ENCODE peak calls at places on chromosomes 1 and 21, in five cellular contexts. One of them, this sample, is unnamed.
A peak's percentile ranks its signal among the peaks of the same experiment; 100 is the strongest.

GRCh38 chr1:234912541-234913312 is 215.9 kb downstream of the TOMM20 start:
- DNase-seq in fibroblast of lung: no peak
- DNase-seq in GM20000: no peak
- DNase-seq in cardiac muscle cell: no peak
- DNase-seq in mesothelial cell of epicardium: no peak
- DNase-seq in this sample: no peak

GRCh38 chr1:246435421-246436041 is 71.5 kb downstream of the SMYD3 start:
- DNase-seq in GM20000: no peak
- DNase-seq in fibroblast of lung: no peak
- DNase-seq in mesothelial cell of epicardium: no peak
- DNase-seq in cardiac muscle cell: no peak
- DNase-seq in this sample: no peak

GRCh38 chr1:226628624-226629155 is 80.1 kb downstream of the STUM start:
- DNase-seq in cardiac muscle cell: no peak
- DNase-seq in mesothelial cell of epicardium: no peak
- DNase-seq in fibroblast of lung: no peak
- DNase-seq in GM20000: no peak
- DNase-seq in this sample: no peak

GRCh38 chr1:19208710-19209438 is 1.2 kb downstream of the UBR4 start:
- DNase-seq in fibroblast of lung: peak; percentile 85
- DNase-seq in GM20000: no peak
- DNase-seq in mesothelial cell of epicardium: no peak
- DNase-seq in cardiac muscle cell: no peak
- DNase-seq in this sample: no peak

GRCh38 chr21:29033871-29034270 is 9.4 kb downstream of the USP16 start:
- DNase-seq in fibroblast of lung: no peak
- DNase-seq in mesothelial cell of epicardium: no peak
- DNase-seq in cardiac muscle cell: no peak
- DNase-seq in GM20000: no peak
- DNase-seq in this sample: no peak

GRCh38 chr1:187413770-187414169 is 585.0 kb downstream of the PLA2G4A start:
- DNase-seq in mesothelial cell of epicardium: no peak
- DNase-seq in GM20000: no peak
- DNase-seq in cardiac muscle cell: no peak
- DNase-seq in fibroblast of lung: peak; percentile 22
- DNase-seq in this sample: no peak

GRCh38 chr1:169885207-169885606 is 8.5 kb downstream of the SCYL3 start:
- DNase-seq in fibroblast of lung: no peak
- DNase-seq in cardiac muscle cell: no peak
- DNase-seq in GM20000: no peak
- DNase-seq in mesothelial cell of epicardium: no peak
- DNase-seq in this sample: no peak

GRCh38 chr21:26169061-26169610 is 1.4 kb downstream of the APP start:
- DNase-seq in fibroblast of lung: peak; percentile 77
- DNase-seq in cardiac muscle cell: peak; percentile 69
- DNase-seq in mesothelial cell of epicardium: peak; percentile 56
- DNase-seq in GM20000: peak; percentile 67
- DNase-seq in this sample: peak; percentile 31

GRCh38 chr1:230120949-230121381 is 53.9 kb downstream of the GALNT2 start:
- DNase-seq in GM20000: no peak
- DNase-seq in mesothelial cell of epicardium: no peak
- DNase-seq in cardiac muscle cell: no peak
- DNase-seq in fibroblast of lung: peak; percentile 47
- DNase-seq in this sample: peak; percentile 47

GRCh38 chr1:62841587-62842169 is 57.7 kb downstream of the ATG4C start:
- DNase-seq in cardiac muscle cell: peak; percentile 70
- DNase-seq in GM20000: peak; percentile 50
- DNase-seq in mesothelial cell of epicardium: no peak
- DNase-seq in fibroblast of lung: peak; percentile 82
- DNase-seq in this sample: peak; percentile 22

GRCh38 chr1:12486401-12487005 is 131.5 kb downstream of the DHRS3 start:
- DNase-seq in fibroblast of lung: no peak
- DNase-seq in cardiac muscle cell: peak; percentile 18
- DNase-seq in GM20000: no peak
- DNase-seq in mesothelial cell of epicardium: no peak
- DNase-seq in this sample: no peak

GRCh38 chr1:227378876-227379554 is 60.7 kb upstream of the CDC42BPA start:
- DNase-seq in GM20000: no peak
- DNase-seq in cardiac muscle cell: no peak
- DNase-seq in mesothelial cell of epicardium: no peak
- DNase-seq in fibroblast of lung: no peak
- DNase-seq in this sample: no peak

GRCh38 chr1:43509740-43510375 is 20.8 kb upstream of the PTPRF start:
- DNase-seq in cardiac muscle cell: no peak
- DNase-seq in fibroblast of lung: no peak
- DNase-seq in GM20000: peak; percentile 15
- DNase-seq in mesothelial cell of epicardium: peak; percentile 16
- DNase-seq in this sample: no peak

GRCh38 chr1:33039840-33040239 is 3.2 kb upstream of the AK2 start:
- DNase-seq in fibroblast of lung: no peak
- DNase-seq in mesothelial cell of epicardium: no peak
- DNase-seq in GM20000: no peak
- DNase-seq in cardiac muscle cell: no peak
- DNase-seq in this sample: no peak

GRCh38 chr21:33169360-33169759 is 60.4 kb upstream of the IFNAR2 start:
- DNase-seq in fibroblast of lung: no peak
- DNase-seq in GM20000: peak; percentile 30
- DNase-seq in mesothelial cell of epicardium: no peak
- DNase-seq in cardiac muscle cell: no peak
- DNase-seq in this sample: no peak

GRCh38 chr1:38371505-38371844 is 324.9 kb upstream of the POU3F1 start:
- DNase-seq in fibroblast of lung: no peak
- DNase-seq in cardiac muscle cell: no peak
- DNase-seq in GM20000: no peak
- DNase-seq in mesothelial cell of epicardium: no peak
- DNase-seq in this sample: no peak

GRCh38 chr1:76292418-76293184 is 218.1 kb downstream of the ST6GALNAC3 start:
- DNase-seq in fibroblast of lung: no peak
- DNase-seq in GM20000: no peak
- DNase-seq in mesothelial cell of epicardium: no peak
- DNase-seq in cardiac muscle cell: no peak
- DNase-seq in this sample: no peak

GRCh38 chr1:223140551-223140950 is 2.5 kb downstream of the TLR5 start:
- DNase-seq in mesothelial cell of epicardium: no peak
- DNase-seq in cardiac muscle cell: no peak
- DNase-seq in GM20000: no peak
- DNase-seq in fibroblast of lung: no peak
- DNase-seq in this sample: no peak

GRCh38 chr21:45309069-45309521 is 21.4 kb upstream of the POFUT2 start:
- DNase-seq in fibroblast of lung: peak; percentile 72
- DNase-seq in mesothelial cell of epicardium: peak; percentile 75
- DNase-seq in GM20000: no peak
- DNase-seq in cardiac muscle cell: peak; percentile 76
- DNase-seq in this sample: peak; percentile 81

GRCh38 chr21:41664881-41665765 is 101.7 kb downstream of the RIPK4 start:
- DNase-seq in mesothelial cell of epicardium: no peak
- DNase-seq in cardiac muscle cell: no peak
- DNase-seq in fibroblast of lung: peak; percentile 50
- DNase-seq in GM20000: no peak
- DNase-seq in this sample: no peak

GRCh38 chr1:22627331-22627730 is 9.1 kb upstream of the C1QA start:
- DNase-seq in cardiac muscle cell: no peak
- DNase-seq in mesothelial cell of epicardium: no peak
- DNase-seq in GM20000: no peak
- DNase-seq in fibroblast of lung: no peak
- DNase-seq in this sample: no peak

GRCh38 chr1:4660917-4661594 is 6.6 kb downstream of the AJAP1 start:
- DNase-seq in fibroblast of lung: no peak
- DNase-seq in GM20000: no peak
- DNase-seq in cardiac muscle cell: no peak
- DNase-seq in mesothelial cell of epicardium: no peak
- DNase-seq in this sample: no peak

GRCh38 chr21:37463083-37463780 is 96.7 kb downstream of the DYRK1A start:
- DNase-seq in mesothelial cell of epicardium: no peak
- DNase-seq in fibroblast of lung: peak; percentile 85
- DNase-seq in cardiac muscle cell: no peak
- DNase-seq in GM20000: peak; percentile 24
- DNase-seq in this sample: peak; percentile 27

GRCh38 chr21:35206141-35207125 is 157.3 kb upstream of the RUNX1 start:
- DNase-seq in fibroblast of lung: no peak
- DNase-seq in GM20000: peak; percentile 37
- DNase-seq in cardiac muscle cell: peak; percentile 45
- DNase-seq in mesothelial cell of epicardium: no peak
- DNase-seq in this sample: peak; percentile 23

GRCh38 chr1:34002810-34003209 is 138.9 kb downstream of the HMGB4 start:
- DNase-seq in mesothelial cell of epicardium: no peak
- DNase-seq in cardiac muscle cell: no peak
- DNase-seq in fibroblast of lung: no peak
- DNase-seq in GM20000: no peak
- DNase-seq in this sample: no peak

GRCh38 chr1:214136336-214136735 is 144.6 kb upstream of the SMYD2 start:
- DNase-seq in fibroblast of lung: no peak
- DNase-seq in mesothelial cell of epicardium: no peak
- DNase-seq in GM20000: no peak
- DNase-seq in cardiac muscle cell: no peak
- DNase-seq in this sample: no peak

GRCh38 chr1:164631751-164632150 is 72.8 kb downstream of the PBX1 start:
- DNase-seq in mesothelial cell of epicardium: no peak
- DNase-seq in GM20000: no peak
- DNase-seq in fibroblast of lung: no peak
- DNase-seq in cardiac muscle cell: no peak
- DNase-seq in this sample: no peak

GRCh38 chr1:47840338-47840737 is 156.8 kb downstream of the TRABD2B start:
- DNase-seq in fibroblast of lung: no peak
- DNase-seq in mesothelial cell of epicardium: no peak
- DNase-seq in GM20000: no peak
- DNase-seq in cardiac muscle cell: no peak
- DNase-seq in this sample: no peak

GRCh38 chr1:211198111-211198510 is 61.1 kb upstream of the RCOR3 start:
- DNase-seq in fibroblast of lung: peak; percentile 3
- DNase-seq in mesothelial cell of epicardium: no peak
- DNase-seq in cardiac muscle cell: no peak
- DNase-seq in GM20000: no peak
- DNase-seq in this sample: no peak

GRCh38 chr1:47689894-47690293 is 252.1 kb downstream of the FOXD2 start:
- DNase-seq in mesothelial cell of epicardium: no peak
- DNase-seq in GM20000: no peak
- DNase-seq in cardiac muscle cell: no peak
- DNase-seq in fibroblast of lung: no peak
- DNase-seq in this sample: no peak

GRCh38 chr1:175600721-175601440 is 142.5 kb downstream of the TNR start:
- DNase-seq in cardiac muscle cell: no peak
- DNase-seq in mesothelial cell of epicardium: no peak
- DNase-seq in fibroblast of lung: no peak
- DNase-seq in GM20000: peak; percentile 54
- DNase-seq in this sample: no peak

GRCh38 chr1:229388876-229389580 is 44.9 kb downstream of the ACTA1 start:
- DNase-seq in fibroblast of lung: peak; percentile 63
- DNase-seq in mesothelial cell of epicardium: no peak
- DNase-seq in GM20000: no peak
- DNase-seq in cardiac muscle cell: no peak
- DNase-seq in this sample: no peak

GRCh38 chr1:15282038-15282437 is 35.0 kb downstream of the FHAD1 start:
- DNase-seq in GM20000: no peak
- DNase-seq in mesothelial cell of epicardium: no peak
- DNase-seq in fibroblast of lung: no peak
- DNase-seq in cardiac muscle cell: no peak
- DNase-seq in this sample: no peak

GRCh38 chr1:206885341-206886060 is 11.7 kb upstream of the IL24 start:
- DNase-seq in GM20000: no peak
- DNase-seq in fibroblast of lung: no peak
- DNase-seq in cardiac muscle cell: no peak
- DNase-seq in mesothelial cell of epicardium: no peak
- DNase-seq in this sample: no peak

GRCh38 chr1:206883876-206884275 is 13.4 kb upstream of the IL24 start:
- DNase-seq in GM20000: no peak
- DNase-seq in cardiac muscle cell: no peak
- DNase-seq in fibroblast of lung: no peak
- DNase-seq in mesothelial cell of epicardium: no peak
- DNase-seq in this sample: no peak

GRCh38 chr1:206880310-206880709 is 14.9 kb downstream of the IL20 start:
- DNase-seq in GM20000: no peak
- DNase-seq in mesothelial cell of epicardium: no peak
- DNase-seq in fibroblast of lung: no peak
- DNase-seq in cardiac muscle cell: no peak
- DNase-seq in this sample: no peak

GRCh38 chr1:206883160-206883559 is 14.1 kb upstream of the IL24 start:
- DNase-seq in mesothelial cell of epicardium: no peak
- DNase-seq in cardiac muscle cell: no peak
- DNase-seq in GM20000: no peak
- DNase-seq in fibroblast of lung: peak; percentile 71
- DNase-seq in this sample: no peak

DNA sequence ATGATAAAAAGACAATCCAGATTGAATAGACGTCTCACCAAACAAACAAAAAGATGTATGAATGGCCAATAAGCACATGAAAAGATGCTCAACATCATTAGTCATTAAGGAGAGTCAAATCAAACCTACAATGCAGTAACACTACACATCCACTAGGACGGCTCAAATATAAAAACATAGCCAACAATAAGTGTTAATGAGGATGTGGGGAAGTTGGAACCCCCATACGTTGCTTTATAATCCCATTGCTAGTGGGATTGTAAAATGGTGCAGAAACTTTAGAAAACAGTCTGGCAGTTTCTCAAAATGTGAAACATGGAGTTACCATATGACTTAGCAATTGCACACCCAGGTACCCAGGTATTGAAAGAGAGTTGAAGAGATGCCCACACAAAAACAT is 14.7 kb upstream of the IL24 start:
- DNase-seq in fibroblast of lung: no peak
- DNase-seq in GM20000: no peak
- DNase-seq in mesothelial cell of epicardium: no peak
- DNase-seq in cardiac muscle cell: no peak
- DNase-seq in this sample: no peak
- TF ChIP-seq CTCF in fibroblast of lung: no peak
- TF ChIP-seq CTCF in GM20000: no peak
- TF ChIP-seq CTCF in mesothelial cell of epicardium: peak; percentile 58
- TF ChIP-seq CTCF in cardiac muscle cell: no peak
- TF ChIP-seq CTCF in this sample: peak; percentile 28

GRCh38 chr21:14686466-14687276 is 140.6 kb upstream of the SAMSN1 start:
- DNase-seq in mesothelial cell of epicardium: no peak
- DNase-seq in cardiac muscle cell: no peak
- DNase-seq in fibroblast of lung: no peak
- DNase-seq in GM20000: peak; percentile 20
- DNase-seq in this sample: no peak
- TF ChIP-seq CTCF in mesothelial cell of epicardium: no peak
- TF ChIP-seq CTCF in cardiac muscle cell: no peak
- TF ChIP-seq CTCF in fibroblast of lung: no peak
- TF ChIP-seq CTCF in GM20000: no peak
- TF ChIP-seq CTCF in this sample: no peak

GRCh38 chr1:197519741-197520334 is 251.8 kb downstream of the CRB1 start:
- DNase-seq in fibroblast of lung: peak; percentile 30
- DNase-seq in GM20000: peak; percentile 4
- DNase-seq in cardiac muscle cell: no peak
- DNase-seq in mesothelial cell of epicardium: no peak
- DNase-seq in this sample: no peak
- TF ChIP-seq CTCF in fibroblast of lung: no peak
- TF ChIP-seq CTCF in GM20000: no peak
- TF ChIP-seq CTCF in cardiac muscle cell: peak; percentile 59
- TF ChIP-seq CTCF in mesothelial cell of epicardium: no peak
- TF ChIP-seq CTCF in this sample: peak; percentile 29

DNA sequence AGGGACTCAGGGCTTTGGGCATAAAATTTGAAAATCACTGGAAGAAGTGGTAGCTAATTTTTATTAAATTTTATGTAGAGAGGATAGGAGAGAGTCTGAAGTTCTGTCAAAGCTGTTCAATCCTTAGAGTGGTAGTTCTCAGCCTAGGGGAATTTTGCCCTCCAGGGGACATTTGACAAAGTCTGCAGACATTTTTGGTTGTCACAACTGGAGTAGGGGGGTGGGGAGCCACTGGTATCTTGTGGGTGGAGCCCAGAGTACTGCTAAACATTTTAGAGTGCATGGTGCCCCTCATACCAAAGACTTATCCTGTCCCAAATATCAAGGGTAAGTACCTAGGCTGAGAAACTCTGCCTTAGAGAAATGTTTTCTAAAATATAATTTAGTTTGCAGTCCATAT is 30.2 kb downstream of the RASAL2 start:
- DNase-seq in GM20000: no peak
- DNase-seq in fibroblast of lung: no peak
- DNase-seq in mesothelial cell of epicardium: no peak
- DNase-seq in cardiac muscle cell: peak; percentile 21
- DNase-seq in this sample: no peak
- TF ChIP-seq CTCF in GM20000: no peak
- TF ChIP-seq CTCF in fibroblast of lung: no peak
- TF ChIP-seq CTCF in mesothelial cell of epicardium: no peak
- TF ChIP-seq CTCF in cardiac muscle cell: no peak
- TF ChIP-seq CTCF in this sample: no peak